ENCODE peak calls at places on chromosomes 4 and X, in five cellular contexts. D is lower leg skin, S is suprapubic skin, X is NB4, B is uterus. I is an unnamed sample.

GRCh38 chr4:8308856-8309771 is 39.6 kb downstream of the HTRA3 start:
- DNase-seq in D (peak), S (peak), B (peak), X (peak), I (no peak)

GRCh38 chr4:7160439-7160838 is 31.9 kb upstream of the SORCS2 start:
- DNase-seq in D (peak), S (peak), B (peak), X (no peak), I (no peak)

GRCh38 chrX:103607385-103608304 is at the start of gene TCEAL3:
- DNase-seq in B (peak), X (no peak), S (peak), D (peak), I (peak)

GRCh38 chr4:54063224-54063623 is 1.2 kb downstream of the CHIC2 start:
- DNase-seq in D (no peak), B (no peak), S (no peak), X (peak), I (peak)

GRCh38 chr4:40241936-40242590 is 45.2 kb downstream of the RHOH start:
- DNase-seq in B (no peak), S (no peak), X (no peak), D (no peak), I (peak)

GRCh38 chr4:130210871-130211270 is 1114.9 kb downstream of the C4orf33 start:
- DNase-seq in B (no peak), X (no peak), D (no peak), S (no peak), I (no peak)

GRCh38 chrX:14073561-14073960 is 43.9 kb upstream of the GEMIN8 start:
- DNase-seq in S (no peak), X (no peak), B (no peak), D (no peak), I (no peak)

GRCh38 chr4:53478671-53479456 is 101.4 kb downstream of the FIP1L1 start:
- DNase-seq in D (no peak), B (no peak), S (no peak), X (no peak), I (no peak)

GRCh38 chr4:12586607-12587006 is 897.5 kb downstream of the RAB28 start:
- DNase-seq in S (no peak), B (no peak), D (no peak), X (no peak), I (no peak)

GRCh38 chrX:25897758-25898157 is 240.4 kb upstream of the MAGEB18 start:
- DNase-seq in D (no peak), X (no peak), S (no peak), B (no peak), I (no peak)

GRCh38 chr4:78544681-78545080 is 6.9 kb upstream of the ANXA3 start:
- DNase-seq in B (no peak), S (no peak), X (no peak), D (no peak), I (no peak)

GRCh38 chr4:10105421-10105820 is 11.2 kb downstream of the WDR1 start:
- DNase-seq in S (no peak), X (no peak), D (no peak), B (no peak), I (no peak)

GRCh38 chrX:10233173-10233572 is 76.4 kb downstream of the CLCN4 start:
- DNase-seq in D (no peak), B (no peak), S (no peak), X (no peak), I (no peak)

GRCh38 chrX:9662148-9662547 is 103.5 kb downstream of the GPR143 start:
- DNase-seq in D (no peak), S (no peak), X (no peak), B (no peak), I (no peak)

GRCh38 chr4:106358899-106359298 is 9.7 kb downstream of the GIMD1 start:
- DNase-seq in B (no peak), D (no peak), X (peak), S (no peak), I (no peak)

GRCh38 chrX:135974279-135974856 is 580 bp upstream of the MMGT1 start:
- DNase-seq in B (peak), D (peak), S (peak), X (peak), I (no peak)

GRCh38 chr4:78704981-78705757 is 71.0 kb upstream of the BMP2K start:
- DNase-seq in B (no peak), S (no peak), D (no peak), X (no peak), I (peak)

GRCh38 chr4:144599621-144600020 is 46.3 kb upstream of the HHIP start:
- DNase-seq in B (no peak), X (no peak), D (no peak), S (no peak), I (no peak)

GRCh38 chrX:24392709-24393108 is 32.3 kb downstream of the SUPT20HL1 start:
- DNase-seq in S (no peak), B (no peak), X (no peak), D (no peak), I (no peak)

GRCh38 chr4:153222790-153223417 is 18.7 kb downstream of the TRIM2 start:
- DNase-seq in B (peak), X (peak), D (peak), S (peak), I (peak)

GRCh38 chrX:118496763-118497079 is 1.1 kb downstream of the DOCK11 start:
- DNase-seq in S (no peak), D (no peak), X (no peak), B (no peak), I (peak)

GRCh38 chr4:24914460-24914859 is 1.6 kb upstream of the CCDC149 start:
- DNase-seq in S (no peak), D (peak), X (no peak), B (no peak), I (no peak)

GRCh38 chrX:146448791-146449190 is 360.8 kb upstream of the CXorf51B start:
- DNase-seq in S (no peak), B (no peak), D (no peak), X (no peak), I (no peak)

GRCh38 chr4:108943971-108944370 is 181.1 kb upstream of the ETNPPL start:
- DNase-seq in D (no peak), B (no peak), X (no peak), S (no peak), I (no peak)

GRCh38 chr4:144591401-144591800 is 54.6 kb upstream of the HHIP start:
- DNase-seq in S (no peak), D (no peak), B (no peak), X (no peak), I (no peak)

GRCh38 chr4:82785248-82786003 is 13.2 kb downstream of the SCD5 start:
- DNase-seq in B (no peak), S (no peak), D (no peak), X (peak), I (no peak)

GRCh38 chr4:37748546-37748945 is 62.4 kb upstream of the RELL1 start:
- DNase-seq in X (peak), D (no peak), S (no peak), B (no peak), I (no peak)

GRCh38 chr4:181659202-181659601 is 584.0 kb upstream of the TENM3 start:
- DNase-seq in B (no peak), X (peak), D (no peak), S (no peak), I (no peak)

GRCh38 chrX:154399527-154400368 is 1.6 kb downstream of the RPL10 start:
- DNase-seq in D (no peak), X (no peak), S (no peak), B (no peak), I (peak)

GRCh38 chrX:154398668-154399526 is 720 bp downstream of the RPL10 start:
- DNase-seq in X (peak), B (peak), S (peak), D (peak), I (peak)

GRCh38 chrX:154401045-154401799 is 3.0 kb downstream of the RPL10 start:
- DNase-seq in B (no peak), S (no peak), D (no peak), X (peak), I (peak)

GRCh38 chrX:154397888-154398667 is at the start of gene RPL10:
- DNase-seq in D (peak), X (peak), B (peak), S (peak), I (peak)

DNA sequence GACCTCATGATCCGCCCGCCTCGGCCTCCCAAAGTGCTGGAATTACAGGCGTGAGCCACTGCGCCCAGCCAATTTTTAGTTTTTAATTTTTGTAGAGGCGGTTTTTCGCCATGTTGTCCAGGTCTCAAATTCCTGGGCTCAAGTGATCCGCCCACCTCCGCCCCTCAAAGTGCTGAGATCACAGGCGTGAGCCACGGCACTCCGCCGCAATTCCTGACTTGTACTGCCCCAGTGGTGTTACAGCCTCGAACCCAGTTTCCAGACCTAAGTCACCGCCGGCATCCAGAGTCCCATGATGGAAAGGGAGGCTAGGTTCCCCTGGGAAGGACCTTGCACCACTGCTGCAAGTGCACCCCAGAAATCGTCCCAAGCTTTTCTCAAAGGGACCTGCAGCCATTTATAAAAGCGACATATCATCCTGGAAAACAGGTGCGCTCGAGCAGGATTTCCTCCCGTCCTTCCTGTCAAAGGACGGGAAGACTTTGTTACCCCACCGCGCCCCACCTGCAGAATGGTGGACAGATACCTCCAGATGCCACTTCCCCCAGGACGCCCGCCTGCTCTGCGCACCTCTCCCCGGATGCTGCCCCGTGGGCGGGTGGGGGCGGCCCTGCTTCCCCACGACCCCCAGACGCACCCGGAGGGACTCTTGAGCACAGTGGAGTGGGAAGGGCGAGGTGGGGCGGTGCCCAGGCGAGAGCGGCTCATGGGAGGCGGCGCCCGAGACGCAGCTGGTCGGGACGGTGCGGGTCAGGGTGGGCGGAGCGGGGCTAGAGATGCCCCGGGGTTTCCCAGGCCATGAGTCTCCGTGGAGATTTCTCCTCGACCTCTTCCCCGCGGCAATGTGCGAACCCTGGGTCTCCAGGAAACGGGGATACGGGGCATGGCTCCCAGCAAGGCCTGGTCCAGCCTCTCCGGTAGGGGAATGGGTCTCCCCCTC is 959 bp upstream of the RPL10 start:
- DNase-seq in D (peak), B (peak), S (peak), X (peak), I (peak)
- TF ChIP-seq POLR2A in D (no peak), B (peak), S (no peak), X (peak), I (no peak)

DNA sequence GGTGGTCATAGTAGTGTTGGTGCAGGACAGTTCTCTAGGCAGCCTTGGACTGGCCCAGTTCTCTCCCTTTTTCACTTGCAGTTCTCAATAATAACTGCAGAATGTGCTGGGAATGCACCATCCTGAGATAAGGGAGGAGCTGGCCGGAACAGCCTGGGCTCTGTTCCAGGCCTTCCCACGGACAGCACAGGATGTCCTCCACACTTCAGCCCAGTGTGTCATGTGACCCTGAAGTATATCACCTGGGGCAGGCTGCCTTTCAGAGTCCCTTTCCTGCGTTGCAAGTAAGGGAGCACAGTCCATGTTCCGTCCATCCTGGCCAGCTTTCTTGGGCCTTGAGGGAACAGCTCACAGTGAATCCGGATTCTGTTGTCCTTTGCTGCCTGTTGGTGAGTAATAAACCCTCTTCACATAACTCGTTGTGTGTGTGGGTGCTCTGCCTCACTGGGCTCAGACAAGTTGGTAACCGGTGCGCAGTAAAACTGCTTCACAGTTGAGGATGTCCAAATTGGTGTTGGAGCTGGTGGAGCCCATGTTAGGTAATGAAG is 32.3 kb upstream of the BBS12 start:
- DNase-seq in D (no peak), S (no peak), B (peak), X (no peak), I (no peak)
- TF ChIP-seq POLR2A in D (no peak), S (no peak), B (peak), X (no peak), I (no peak)

GRCh38 chr4:879730-880079 is 52.4 kb downstream of the GAK start:
- DNase-seq in D (no peak), B (no peak), X (no peak), S (no peak), I (no peak)
- TF ChIP-seq POLR2A in D (no peak), B (no peak), X (no peak), S (no peak), I (no peak)

DNA sequence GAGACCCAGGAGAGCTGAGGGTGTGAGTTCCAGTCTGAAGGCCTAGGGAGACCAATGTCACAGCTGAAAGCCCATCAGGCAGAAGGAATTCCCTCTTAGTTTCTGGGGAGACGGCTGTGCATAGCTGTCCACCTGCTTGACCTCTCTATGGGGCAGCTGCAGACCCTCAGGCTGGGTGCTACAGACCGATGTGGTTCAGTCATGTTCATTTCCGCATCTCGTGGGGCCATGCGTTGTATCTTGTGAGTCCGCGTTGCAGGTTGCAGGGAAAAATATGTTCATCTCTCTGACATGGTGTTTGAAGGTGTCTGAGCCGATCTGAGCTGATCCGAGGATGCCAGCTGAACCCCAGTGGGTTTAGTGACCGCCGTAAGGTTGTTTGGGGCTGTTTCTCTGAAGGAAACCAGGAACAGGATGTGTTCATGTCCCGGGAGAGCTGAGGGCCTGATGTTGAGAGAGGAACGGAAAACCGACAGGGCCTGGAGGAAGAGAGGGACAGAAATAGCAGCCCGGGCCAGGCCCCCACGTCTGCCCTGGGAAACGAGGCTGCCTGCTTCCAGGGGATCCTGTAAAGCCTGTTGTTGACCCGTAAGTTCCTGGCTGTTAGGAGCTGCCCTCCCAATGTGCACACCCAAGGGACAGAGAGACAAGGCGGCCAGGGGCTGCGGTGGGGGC is 9.8 kb upstream of the P2RY8 start:
- DNase-seq in S (peak), D (peak), B (no peak), X (peak), I (no peak)
- TF ChIP-seq POLR2A in S (no peak), D (no peak), B (no peak), X (no peak), I (no peak)

GRCh38 chr4:2811830-2812599 is 19.1 kb downstream of the SH3BP2 start:
- DNase-seq in B (peak), S (peak), D (peak), X (peak), I (peak)
- TF ChIP-seq POLR2A in B (no peak), S (no peak), D (no peak), X (peak), I (peak)

GRCh38 chr4:22444813-22445212 is 71.1 kb downstream of the ADGRA3 start:
- DNase-seq in S (no peak), X (no peak), D (no peak), B (no peak), I (no peak)

GRCh38 chr4:22439947-22440346 is 75.9 kb downstream of the ADGRA3 start:
- DNase-seq in B (no peak), D (no peak), S (no peak), X (no peak), I (no peak)

GRCh38 chr4:22440999-22441398 is 74.9 kb downstream of the ADGRA3 start:
- DNase-seq in S (no peak), D (no peak), X (no peak), B (no peak), I (no peak)

DNA sequence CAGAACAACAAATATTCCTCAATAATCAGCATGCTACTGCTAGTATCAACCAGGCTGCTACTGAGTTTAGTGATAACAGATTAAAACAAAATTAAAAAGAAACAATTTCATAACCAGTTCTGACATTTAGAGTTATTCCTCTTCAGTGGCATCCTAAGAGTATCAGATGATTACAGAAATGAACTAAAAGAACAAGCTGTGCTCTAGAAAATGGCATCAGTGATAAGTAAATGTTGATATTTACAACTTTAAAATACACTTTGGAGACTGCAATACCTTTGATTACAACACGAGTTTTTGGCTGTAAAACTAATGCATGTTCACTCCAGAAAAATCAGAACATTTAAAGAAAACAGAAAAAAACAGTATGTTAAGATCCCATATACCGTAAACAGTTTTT is 72.9 kb downstream of the ADGRA3 start:
- DNase-seq in B (no peak), X (no peak), D (no peak), S (no peak), I (no peak)
- TF ChIP-seq POLR2A in B (no peak), X (no peak), D (no peak), S (no peak), I (no peak)

GRCh38 chrX:31147175-31147574 is 75.3 kb upstream of the FTHL17 start:
- DNase-seq in X (no peak), B (no peak), D (no peak), S (no peak), I (no peak)
- TF ChIP-seq POLR2A in X (no peak), B (no peak), D (no peak), S (no peak), I (no peak)

DNA sequence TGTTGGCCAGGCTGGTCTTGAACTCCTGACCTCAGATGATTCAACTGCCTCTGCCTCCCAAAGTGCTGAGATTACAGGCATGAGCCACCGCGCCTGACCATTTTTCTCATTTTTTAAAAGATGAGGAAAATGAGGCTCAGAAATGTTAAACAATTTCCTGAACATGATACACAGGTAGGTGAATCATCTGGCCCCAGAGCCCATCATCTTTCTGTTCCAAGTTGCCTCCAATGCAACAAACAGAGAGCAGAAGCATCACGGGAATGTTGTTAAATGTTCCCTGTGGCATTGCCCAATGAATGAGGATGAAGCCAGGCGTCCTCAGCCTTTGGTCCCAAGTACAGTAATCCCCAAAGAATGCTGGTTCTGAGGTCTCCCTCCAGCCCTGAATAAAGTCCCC is 31.3 kb upstream of the ANXA5 start:
- DNase-seq in B (no peak), D (no peak), X (no peak), S (no peak), I (no peak)
- TF ChIP-seq POLR2A in B (no peak), D (no peak), X (no peak), S (no peak), I (no peak)